ENCODE peak calls at places on chromosomes 1 and 21, in four cellular contexts. J, D, E and G are unnamed samples.

GRCh38 chr21:45262616-45263015 is 25.1 kb downstream of the POFUT2 start:
- DNase-seq in J (peak), D (no peak), E (peak), G (no peak)

GRCh38 chr1:86502721-86503430 is 34.1 kb downstream of the CLCA1 start:
- DNase-seq in J (peak), D (peak), E (no peak), G (no peak)

GRCh38 chr1:38013027-38013588 is 574 bp downstream of the UTP11 start:
- DNase-seq in J (no peak), D (no peak), E (no peak), G (no peak)

GRCh38 chr1:156493154-156493631 is 7.4 kb downstream of the MEF2D start:
- DNase-seq in J (peak), D (no peak), E (no peak), G (no peak)

GRCh38 chr1:56060901-56061300 is 518.5 kb downstream of the PLPP3 start:
- DNase-seq in J (no peak), D (no peak), E (no peak), G (no peak)

GRCh38 chr1:67431869-67432578 is 1.8 kb upstream of the SERBP1 start:
- DNase-seq in J (no peak), D (no peak), E (no peak), G (no peak)

GRCh38 chr1:57124768-57125446 is 159.1 kb upstream of the C8B start:
- DNase-seq in J (no peak), D (no peak), E (no peak), G (no peak)

GRCh38 chr1:229432116-229432461 is 1.8 kb downstream of the ACTA1 start:
- DNase-seq in J (no peak), D (no peak), E (no peak), G (no peak)

GRCh38 chr1:156677616-156678596 is 699 bp upstream of the NES start:
- DNase-seq in J (peak), D (peak), E (no peak), G (no peak)

GRCh38 chr21:42939581-42940413 is 14.4 kb upstream of the ERVH48-1 start:
- DNase-seq in J (peak), D (peak), E (no peak), G (no peak)

GRCh38 chr21:43824883-43825609 is 35.7 kb downstream of the RRP1 start:
- DNase-seq in J (peak), D (no peak), E (no peak), G (no peak)

GRCh38 chr1:211352985-211353515 is 26.4 kb downstream of the TRAF5 start:
- DNase-seq in J (peak), D (peak), E (peak), G (peak)

GRCh38 chr1:27542463-27543273 is 52.7 kb upstream of the WASF2 start:
- DNase-seq in J (peak), D (peak), E (no peak), G (no peak)

GRCh38 chr1:56803561-56804156 is 15.5 kb downstream of the FYB2 start:
- DNase-seq in J (no peak), D (peak), E (no peak), G (no peak)

GRCh38 chr1:203186446-203187305 is at the start of gene CHI3L1:
- DNase-seq in J (no peak), D (no peak), E (no peak), G (no peak)